ENCODE peak calls at places on chromosomes 13 and 19, in seven cellular contexts. L is head of caudate nucleus; H is GM12878; I is cardiac fibroblast; D is GOT3; B is effector memory CD4-positive, alpha-beta T cell; K is NCI-H774. P is an unnamed sample.

GRCh38 chr13:45879666-45880065 is 28.1 kb upstream of the SIAH3 start:
- DNase-seq in B (no peak), I (peak), H (no peak), D (no peak), L (no peak), K (no peak), P (no peak)

GRCh38 chr13:21237081-21237480 is 60.6 kb downstream of the MRPL57 start:
- DNase-seq in L (no peak), K (no peak), B (no peak), I (no peak), H (no peak), D (no peak), P (no peak)

GRCh38 chr19:47719047-47719885 is 6.0 kb downstream of the EHD2 start:
- DNase-seq in I (peak), H (no peak), D (peak), B (no peak), K (no peak), L (peak), P (no peak)

GRCh38 chr19:35213678-35214632 is 14.6 kb downstream of the FAM187B start:
- DNase-seq in K (no peak), B (peak), D (no peak), L (no peak), I (peak), H (peak), P (peak)

GRCh38 chr19:49626243-49626642 is 13.7 kb downstream of the RRAS start:
- DNase-seq in I (no peak), K (no peak), B (no peak), H (no peak), D (no peak), L (no peak), P (no peak)

GRCh38 chr19:57110592-57111328 is 9.0 kb upstream of the USP29 start:
- DNase-seq in K (no peak), D (no peak), I (peak), B (no peak), L (no peak), H (no peak), P (no peak)

GRCh38 chr19:35167251-35168119 is 12.9 kb downstream of the FXYD5 start:
- DNase-seq in B (no peak), K (no peak), I (no peak), D (no peak), L (no peak), H (no peak), P (no peak)

GRCh38 chr13:37225414-37226047 is 120.1 kb upstream of the CSNK1A1L start:
- DNase-seq in I (peak), L (no peak), D (no peak), K (no peak), H (no peak), B (no peak), P (no peak)

GRCh38 chr13:41610426-41610825 is 153.1 kb downstream of the RGCC start:
- DNase-seq in L (no peak), K (no peak), H (no peak), I (peak), D (no peak), B (no peak), P (no peak)

GRCh38 chr13:47374741-47375140 is 477.9 kb upstream of the HTR2A start:
- DNase-seq in L (no peak), K (no peak), B (no peak), D (no peak), H (no peak), I (no peak), P (no peak)

GRCh38 chr19:8573316-8573715 is 3.9 kb downstream of the MYO1F start:
- DNase-seq in B (no peak), K (no peak), H (no peak), D (no peak), L (no peak), I (no peak), P (no peak)

GRCh38 chr13:62337109-62337880 is 921.6 kb upstream of the PCDH20 start:
- DNase-seq in L (no peak), D (no peak), K (no peak), I (no peak), B (no peak), H (no peak), P (no peak)

GRCh38 chr13:112722433-112723250 is 32.8 kb downstream of the ATP11A start:
- DNase-seq in I (peak), K (no peak), L (no peak), H (no peak), D (no peak), B (no peak), P (no peak)

GRCh38 chr13:87122551-87122950 is 548.6 kb upstream of the SLITRK5 start:
- DNase-seq in H (no peak), L (no peak), I (peak), K (no peak), D (no peak), B (no peak), P (no peak)

GRCh38 chr19:11767633-11768133 is 883 bp downstream of the ZNF441 start:
- DNase-seq in I (peak), K (no peak), H (peak), B (no peak), L (peak), D (no peak), P (no peak)

GRCh38 chr13:81350056-81350455 is 1009.1 kb upstream of the SPRY2 start:
- DNase-seq in I (no peak), K (no peak), D (no peak), L (no peak), H (no peak), B (no peak), P (no peak)

GRCh38 chr13:100890645-100891044 is 216.1 kb upstream of the TMTC4 start:
- DNase-seq in I (no peak), K (no peak), H (no peak), L (no peak), B (no peak), D (no peak), P (no peak)

GRCh38 chr13:51271528-51272070 is 49.4 kb downstream of the FAM124A start:
- DNase-seq in L (no peak), H (no peak), I (peak), K (no peak), D (no peak), B (no peak), P (no peak)

GRCh38 chr19:45517641-45518468 is 10.6 kb downstream of the VASP start:
- DNase-seq in L (no peak), D (no peak), I (no peak), B (no peak), K (no peak), H (no peak), P (no peak)

GRCh38 chr13:43767351-43767901 is 19.3 kb downstream of the ENOX1 start:
- DNase-seq in B (no peak), D (no peak), H (no peak), I (peak), K (no peak), L (no peak), P (no peak)